ENCODE peak calls at places on chromosomes 3 and 15, in seven cellular contexts. Y is gastrocnemius medialis, U is brain microvascular endothelial cell, N is testis, B is uterus, R is right lobe of liver, L is right atrium auricular region. K is an unnamed sample.

GRCh38 chr15:74319596-74320357 is 47.7 kb downstream of the CYP11A1 start:
- DNase-seq in B (no peak), N (peak; percentile 22), R (no peak), Y (no peak), L (no peak), U (no peak), K (no peak)

GRCh38 chr3:32077260-32078084 is 28.9 kb upstream of the GPD1L start:
- DNase-seq in B (peak; percentile 18), N (no peak), U (no peak), L (no peak), Y (no peak), R (no peak), K (no peak)

GRCh38 chr3:15726881-15727280 is 70.9 kb downstream of the ANKRD28 start:
- DNase-seq in R (no peak), N (no peak), U (no peak), L (no peak), B (no peak), Y (no peak), K (no peak)

GRCh38 chr3:114608293-114608692 is 314.5 kb downstream of the TIGIT start:
- DNase-seq in N (no peak), U (peak; percentile 60), L (no peak), R (no peak), B (no peak), Y (no peak), K (peak; percentile 47)

GRCh38 chr15:94061041-94061440 is 170.3 kb upstream of the MCTP2 start:
- DNase-seq in L (no peak), R (no peak), U (no peak), N (no peak), Y (no peak), B (no peak), K (peak; percentile 67)

GRCh38 chr3:50617911-50618481 is 1.0 kb downstream of the MAPKAPK3 start:
- DNase-seq in R (peak; percentile 32), N (no peak), B (no peak), U (no peak), L (no peak), Y (peak; percentile 89), K (no peak)

GRCh38 chr15:76012021-76012551 is at the start of gene NRG4:
- DNase-seq in B (no peak), L (no peak), R (no peak), N (no peak), U (no peak), Y (peak; percentile 77), K (peak; percentile 25)

GRCh38 chr3:32959370-32959769 is 7.9 kb downstream of the CCR4 start:
- DNase-seq in R (no peak), B (no peak), N (no peak), L (no peak), Y (no peak), U (no peak), K (no peak)

GRCh38 chr15:73928971-73929627 is 2.8 kb downstream of the LOXL1 start:
- DNase-seq in R (no peak), L (no peak), Y (no peak), U (no peak), N (no peak), B (no peak), K (no peak)

GRCh38 chr15:81235781-81236507 is 39.3 kb downstream of the IL16 start:
- DNase-seq in Y (no peak), L (no peak), R (no peak), N (peak; percentile 42), B (peak; percentile 60), U (peak; percentile 94), K (no peak)

GRCh38 chr3:153293222-153293621 is 131.2 kb downstream of the RAP2B start:
- DNase-seq in R (no peak), Y (no peak), N (no peak), U (peak; percentile 52), B (no peak), L (no peak), K (peak; percentile 45)

GRCh38 chr3:179589143-179589542 is 15.3 kb downstream of the MRPL47 start:
- DNase-seq in R (no peak), B (no peak), L (no peak), U (no peak), N (no peak), Y (no peak), K (no peak)

GRCh38 chr3:179591313-179591712 is 13.1 kb downstream of the MRPL47 start:
- DNase-seq in R (no peak), Y (no peak), N (no peak), L (no peak), U (peak; percentile 8), B (no peak), K (no peak)

DNA sequence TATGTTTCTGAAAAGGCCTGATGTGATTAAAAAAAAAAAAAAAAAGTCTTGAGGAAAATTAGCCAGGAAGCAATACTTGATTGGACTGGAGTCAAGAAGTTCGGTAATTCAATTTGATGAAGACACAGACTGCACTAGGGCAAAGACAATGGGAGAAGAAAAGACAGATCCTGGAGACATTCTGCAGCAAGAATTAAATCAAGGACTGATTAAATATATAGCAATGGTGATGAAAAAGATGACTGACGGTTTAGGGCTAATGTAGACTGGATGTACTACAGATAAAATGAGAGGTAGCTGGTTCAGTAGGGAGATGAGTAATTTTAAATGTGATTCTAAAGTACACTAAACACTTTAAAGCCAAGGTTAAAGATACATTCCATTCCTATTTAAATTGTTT is 13.8 kb downstream of the MRPL47 start:
- DNase-seq in B (no peak), N (no peak), Y (no peak), R (no peak), U (no peak), L (no peak), K (no peak)
- H3K27ac ChIP-seq in B (no peak overlapping the region), N (no peak overlapping the region), Y (no peak overlapping the region), R (no peak overlapping the region), U (peak overlapping the region; percentile 23), L (no peak overlapping the region), K (no peak overlapping the region)

DNA sequence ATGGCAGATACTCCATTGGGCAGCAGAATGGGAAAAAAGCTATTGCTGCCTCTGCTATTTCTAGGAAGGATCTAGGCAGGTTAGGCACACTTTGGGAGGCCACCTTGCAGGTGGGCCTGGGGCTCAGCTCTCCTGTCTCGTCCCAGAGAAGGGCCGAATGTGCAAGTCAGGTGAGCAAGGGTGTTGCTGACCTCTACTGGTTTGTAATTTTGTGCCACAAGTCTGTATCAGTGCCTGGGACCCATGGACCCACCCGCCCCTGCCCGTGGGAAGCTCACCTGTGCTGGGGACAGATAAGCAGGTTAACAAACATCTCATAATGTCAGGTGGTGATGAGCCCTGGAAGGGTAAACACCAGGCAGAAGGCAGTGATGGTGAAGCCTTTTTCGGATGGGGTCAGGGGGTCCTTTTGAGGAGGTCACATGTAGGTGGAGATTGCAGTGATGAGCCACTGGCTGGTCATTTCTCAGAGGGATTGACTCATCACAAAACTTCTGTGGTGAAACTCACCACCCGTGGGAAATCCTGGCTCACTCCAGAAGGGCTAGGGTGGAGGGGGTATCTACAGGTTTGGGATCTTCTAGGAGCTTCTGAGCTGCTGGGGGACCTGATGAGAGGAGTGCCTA is 161.3 kb downstream of the KLF13 start:
- DNase-seq in L (peak; percentile 59), R (no peak), N (peak; percentile 10), B (no peak), Y (peak; percentile 13), U (peak; percentile 40), K (peak; percentile 18)
- TF ChIP-seq CTCF in L (no peak), R (peak; percentile 29), N (no peak), B (no peak), Y (no peak), U (no peak), K (no peak)

GRCh38 chr3:119639494-119640350 is 20.7 kb downstream of the POPDC2 start:
- DNase-seq in N (no peak), L (no peak), B (no peak), R (no peak), Y (no peak), U (no peak), K (no peak)

GRCh38 chr3:119636194-119636593 is 24.2 kb downstream of the POPDC2 start:
- DNase-seq in L (no peak), Y (no peak), R (no peak), B (no peak), N (no peak), U (no peak), K (peak; percentile 13)

GRCh38 chr3:119637679-119638525 is 22.5 kb downstream of the POPDC2 start:
- DNase-seq in R (no peak), Y (no peak), U (peak; percentile 83), B (no peak), L (no peak), N (no peak), K (peak; percentile 65)

GRCh38 chr3:119635719-119636118 is 24.7 kb downstream of the POPDC2 start:
- DNase-seq in B (no peak), Y (peak; percentile 73), U (no peak), N (no peak), R (no peak), L (no peak), K (no peak)

GRCh38 chr3:119636891-119637611 is 23.3 kb downstream of the POPDC2 start:
- DNase-seq in L (no peak), B (no peak), Y (no peak), N (no peak), U (no peak), R (no peak), K (no peak)
- H3K27ac ChIP-seq in L (peak overlapping the region; percentile 91), B (peak overlapping the region; percentile 89), Y (peak overlapping the region; percentile 95), N (no peak overlapping the region), U (peak overlapping the region; percentile 95), R (no peak overlapping the region), K (no peak overlapping the region)

GRCh38 chr3:27368831-27369607 is at the start of gene NEK10:
- DNase-seq in B (peak; percentile 81), L (peak; percentile 87), N (peak; percentile 95), R (peak; percentile 94), Y (peak; percentile 83), U (peak; percentile 87), K (peak; percentile 96)
- TF ChIP-seq CTCF in B (no peak), L (no peak), N (no peak), R (no peak), Y (no peak), U (no peak), K (no peak)

K was measured in RWPE1.